ENCODE peak calls at places on chromosomes 13 and 19, in six cellular contexts. I is activated T-cell treated with anti-CD3 and anti-CD28 coated beads for 1 hour; P is NCI-H1436; H is H9; Y is pons; E is stimulated activated CD8-positive, alpha-beta memory T cell treated with anti-CD3 and anti-CD28 coated beads, Interleukin-4, amount 100 ng/mL, for 1 hour. C is an unnamed sample.

GRCh38 chr19:15218501-15218900 is 13.7 kb downstream of the EPHX3 start:
- DNase-seq in I (no peak), P (no peak), H (no peak), Y (no peak), E (no peak), C (no peak)

GRCh38 chr19:45404557-45405434 is at the start of gene PPP1R13L:
- DNase-seq in I (no peak), P (peak), H (peak), Y (no peak), E (no peak), C (peak)

GRCh38 chr19:50344661-50345318 is 15.6 kb upstream of the KCNC3 start:
- DNase-seq in I (no peak), P (no peak), H (no peak), Y (peak), E (no peak), C (no peak)

GRCh38 chr19:40663712-40664692 is 26.4 kb downstream of the NUMBL start:
- DNase-seq in I (no peak), P (no peak), H (no peak), Y (no peak), E (no peak), C (no peak)

GRCh38 chr13:26872444-26873173 is 112.0 kb upstream of the GPR12 start:
- DNase-seq in I (peak), P (peak), H (peak), Y (peak), E (peak), C (peak)

GRCh38 chr13:94389544-94390351 is 89.7 kb downstream of the DCT start:
- DNase-seq in I (no peak), P (no peak), H (no peak), Y (no peak), E (no peak), C (no peak)

GRCh38 chr13:51713807-51714206 is 90.2 kb downstream of the DHRS12 start:
- DNase-seq in I (no peak), P (no peak), H (no peak), Y (no peak), E (no peak), C (no peak)

GRCh38 chr19:45402469-45403070 is 2.3 kb downstream of the PPP1R13L start:
- DNase-seq in I (no peak), P (no peak), H (peak), Y (no peak), E (no peak), C (peak)

GRCh38 chr13:101626925-101627555 is 174.6 kb downstream of the ITGBL1 start:
- DNase-seq in I (no peak), P (no peak), H (no peak), Y (peak), E (no peak), C (no peak)

GRCh38 chr13:67147257-67148218 is 82.6 kb downstream of the PCDH9 start:
- DNase-seq in I (no peak), P (no peak), H (no peak), Y (peak), E (no peak), C (no peak)

GRCh38 chr13:70769771-70770326 is 661.6 kb upstream of the KLHL1 start:
- DNase-seq in I (no peak), P (no peak), H (no peak), Y (no peak), E (no peak), C (no peak)

GRCh38 chr19:48501446-48501960 is 10.1 kb downstream of the LMTK3 start:
- DNase-seq in I (peak), P (peak), H (peak), Y (no peak), E (no peak), C (peak)

GRCh38 chr13:48000559-48001126 is 430 bp downstream of the SUCLA2 start:
- DNase-seq in I (no peak), P (no peak), H (peak), Y (peak), E (no peak), C (no peak)

GRCh38 chr13:29504691-29505090 is 90.8 kb downstream of the SLC7A1 start:
- DNase-seq in I (no peak), P (no peak), H (no peak), Y (no peak), E (no peak), C (no peak)

GRCh38 chr13:80341098-80341701 is at the start of gene SPRY2:
- DNase-seq in I (no peak), P (peak), H (peak), Y (peak), E (no peak), C (peak)